ENCODE peak calls at places on chromosomes 5 and 9, in ten cellular contexts. L is cardiac septum; V is stimulated activated CD4-positive, alpha-beta T cell treated with anti-CD3 and anti-CD28 coated beads, Interleukin-15, amount 100 ng/mL, for 24 hours; C is iPS-NIHi11; M is T-helper 9 cell; W is CD8-positive, alpha-beta T cell; X is epithelial cell of esophagus; E is stimulated activated naive CD4-positive, alpha-beta T cell; P is foreskin fibroblast; U is body of pancreas. N is an unnamed sample.

GRCh38 chr9:37417857-37418618 is 4.5 kb upstream of the GRHPR start:
- DNase-seq in U (peak; percentile 66), C (no peak), X (peak; percentile 39), E (no peak), P (no peak), V (no peak), M (no peak), W (no peak), L (no peak), N (no peak)

GRCh38 chr5:83102581-83102980 is 25.2 kb downstream of the XRCC4 start:
- DNase-seq in X (no peak), U (no peak), E (no peak), C (no peak), P (no peak), V (no peak), W (no peak), L (no peak), M (no peak), N (no peak)

GRCh38 chr5:138448481-138449398 is 9.9 kb downstream of the REEP2 start:
- DNase-seq in C (peak; percentile 72), X (no peak), E (no peak), U (no peak), M (no peak), P (peak; percentile 52), L (no peak), W (no peak), V (no peak), N (peak; percentile 44)

GRCh38 chr5:55714339-55714738 is 2.2 kb upstream of the SLC38A9 start:
- DNase-seq in W (no peak), L (no peak), E (no peak), M (no peak), U (no peak), P (peak; percentile 5), X (peak; percentile 24), C (no peak), V (no peak), N (no peak)

GRCh38 chr5:134113908-134114875 is at the start of gene TCF7:
- DNase-seq in X (peak; percentile 88), W (peak; percentile 67), U (peak; percentile 84), V (peak; percentile 80), M (peak; percentile 78), L (peak; percentile 86), P (peak; percentile 93), C (peak; percentile 99), E (peak; percentile 93), N (peak; percentile 40)

GRCh38 chr9:95230046-95230445 is 87.5 kb downstream of the FANCC start:
- DNase-seq in P (no peak), W (no peak), M (no peak), X (no peak), U (no peak), L (no peak), E (no peak), V (no peak), C (peak; percentile 26), N (no peak)

GRCh38 chr9:127252405-127253093 is 12.0 kb upstream of the GARNL3 start:
- DNase-seq in W (no peak), X (peak; percentile 59), L (no peak), U (no peak), P (peak; percentile 37), C (no peak), E (no peak), M (no peak), V (no peak), N (no peak)

GRCh38 chr5:169328401-169328800 is 27.5 kb upstream of the SLIT3 start:
- DNase-seq in X (no peak), W (no peak), M (no peak), U (no peak), V (no peak), E (no peak), L (no peak), C (no peak), P (no peak), N (no peak)